ENCODE peak calls at places on chromosomes 7 and 10, in five cellular contexts. U is heart left ventricle, H is IMR-90, N is A549, C is lower leg skin. A is an unnamed sample.

GRCh38 chr7:11513460-11513859 is 318.5 kb downstream of the THSD7A start:
- DNase-seq in U (no peak), C (no peak), H (no peak), N (no peak), A (no peak)

GRCh38 chr10:48511066-48511854 is 93.6 kb downstream of the ARHGAP22 start:
- DNase-seq in H (no peak), U (peak; percentile 11), N (no peak), C (no peak), A (peak; percentile 16)

GRCh38 chr10:11007661-11008060 is 10.0 kb upstream of the CELF2 start:
- DNase-seq in N (no peak), H (no peak), C (no peak), U (no peak), A (no peak)

GRCh38 chr7:25189197-25189596 is 39.1 kb downstream of the NPVF start:
- DNase-seq in H (no peak), C (no peak), U (no peak), N (no peak), A (no peak)

GRCh38 chr10:3528271-3528670 is 256.7 kb downstream of the KLF6 start:
- DNase-seq in H (no peak), N (no peak), C (no peak), U (no peak), A (no peak)

GRCh38 chr7:36238138-36238537 is 85.1 kb downstream of the EEPD1 start:
- DNase-seq in C (no peak), U (no peak), H (no peak), N (no peak), A (no peak)

GRCh38 chr10:122939819-122940543 is 14.0 kb downstream of the C10orf88 start:
- DNase-seq in C (no peak), H (peak; percentile 91), N (no peak), U (no peak), A (no peak)

GRCh38 chr7:101156277-101156676 is 2.0 kb downstream of the AP1S1 start:
- DNase-seq in C (no peak), N (no peak), U (no peak), H (no peak), A (no peak)

GRCh38 chr10:84539244-84539643 is 210.9 kb downstream of the CCSER2 start:
- DNase-seq in N (no peak), U (no peak), H (peak; percentile 39), C (no peak), A (peak; percentile 45)

GRCh38 chr7:148238926-148239325 is 351.6 kb upstream of the C7orf33 start:
- DNase-seq in N (no peak), H (no peak), U (no peak), C (no peak), A (peak; percentile 38)

GRCh38 chr10:78491812-78492211 is 458.1 kb downstream of the RPS24 start:
- DNase-seq in C (no peak), H (peak; percentile 18), N (no peak), U (no peak), A (no peak)

GRCh38 chr7:50068850-50069551 is 24.0 kb downstream of the ZPBP start:
- DNase-seq in C (peak; percentile 36), H (no peak), N (no peak), U (peak; percentile 24), A (peak; percentile 33)

GRCh38 chr10:28632597-28632940 is 44.8 kb upstream of the BAMBI start:
- DNase-seq in C (no peak), N (no peak), H (no peak), U (no peak), A (no peak)

GRCh38 chr10:7464703-7465102 is 53.9 kb upstream of the SFMBT2 start:
- DNase-seq in U (no peak), H (no peak), C (no peak), N (no peak), A (peak; percentile 51)

GRCh38 chr7:110590415-110590814 is 500.5 kb upstream of the LRRN3 start:
- DNase-seq in H (no peak), N (no peak), C (no peak), U (no peak), A (no peak)

GRCh38 chr10:84510121-84510520 is 181.7 kb downstream of the CCSER2 start:
- DNase-seq in H (peak; percentile 79), C (no peak), N (no peak), U (no peak), A (no peak)

GRCh38 chr10:19479854-19480253 is 336.4 kb upstream of the PLXDC2 start:
- DNase-seq in H (no peak), N (no peak), U (no peak), C (no peak), A (no peak)

DNA sequence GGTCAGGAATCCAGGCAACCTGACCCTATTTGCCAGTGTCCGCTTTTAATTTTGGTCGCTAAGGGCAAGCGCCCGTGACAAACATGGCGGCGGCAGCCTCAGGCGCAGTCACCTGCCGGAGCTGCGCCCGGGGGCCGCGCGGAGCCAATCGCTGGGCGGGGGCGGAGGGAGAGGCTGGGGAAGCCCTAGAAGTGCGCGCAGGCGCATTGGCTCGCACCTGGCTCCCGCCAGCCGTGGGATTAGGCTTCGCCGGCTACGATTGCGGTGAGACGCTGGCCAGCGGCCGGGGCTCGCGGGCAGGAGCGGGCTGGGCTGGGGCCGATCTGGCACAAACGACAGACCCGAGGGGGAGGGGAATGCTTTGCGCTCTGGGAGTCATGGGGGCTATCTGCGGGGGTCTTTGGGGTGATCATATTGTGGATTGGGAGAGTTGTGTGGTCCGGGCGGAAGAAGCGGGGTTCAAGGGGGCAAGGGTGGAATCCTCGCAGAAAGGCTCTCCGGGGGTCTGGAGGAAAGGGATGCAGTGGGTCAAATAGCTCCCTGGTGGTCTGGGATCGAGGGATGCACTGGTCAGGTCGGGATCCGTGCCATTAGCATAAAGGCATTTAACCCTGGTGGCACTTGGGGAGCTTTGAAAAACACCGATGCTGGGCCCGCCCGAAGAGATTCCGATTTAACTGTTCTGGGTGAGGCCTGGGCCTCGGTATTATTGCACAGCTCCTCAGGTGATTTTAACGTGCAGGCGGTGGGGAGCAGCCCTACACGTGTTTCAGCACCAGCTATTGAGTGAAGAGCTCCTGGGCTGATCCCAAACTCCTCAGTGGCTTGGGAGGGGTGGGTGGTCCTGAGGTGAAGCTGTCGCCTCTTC is 10.1 kb upstream of the C10orf95 start:
- DNase-seq in C (peak; percentile 86), U (peak; percentile 93), H (peak; percentile 67), N (peak; percentile 98), A (peak; percentile 96)
- TF ChIP-seq POLR2A in C (no peak), U (no peak), H (no peak), N (peak; percentile 67), A (peak; percentile 55)

DNA sequence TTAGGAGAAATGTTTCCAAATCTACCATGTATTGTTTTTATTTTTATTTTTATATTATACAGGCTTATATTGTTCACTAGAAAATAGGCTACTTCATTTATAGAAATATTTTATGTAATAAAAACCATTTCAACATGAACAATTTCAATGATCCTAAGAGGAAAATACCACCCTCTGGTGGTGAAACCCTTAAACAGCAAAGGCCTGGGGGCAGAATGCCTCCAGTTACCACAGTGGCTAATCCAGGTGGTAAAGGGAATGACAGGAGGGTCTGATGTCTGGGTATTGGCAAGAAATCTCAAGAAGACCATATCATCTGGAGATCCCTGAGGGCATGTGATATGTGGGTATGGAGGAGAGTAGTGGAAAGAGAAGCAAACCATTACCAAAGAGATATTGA is 19.3 kb downstream of the MACC1 start:
- DNase-seq in N (no peak), U (no peak), H (no peak), C (no peak), A (no peak)
- TF ChIP-seq CTCF in N (no peak), U (no peak), H (peak; percentile 19), C (no peak), A (peak; percentile 12)

GRCh38 chr10:42638821-42639270 is 476 bp upstream of the ZNF33B start:
- DNase-seq in C (no peak), N (no peak), H (no peak), U (no peak), A (no peak)

GRCh38 chr10:42637142-42637541 is 1.2 kb downstream of the ZNF33B start:
- DNase-seq in H (no peak), U (no peak), N (no peak), C (no peak), A (no peak)

GRCh38 chr10:42637648-42638052 is 720 bp downstream of the ZNF33B start:
- DNase-seq in C (no peak), U (no peak), H (no peak), N (no peak), A (peak; percentile 2)

GRCh38 chr10:42640610-42641229 is 2.4 kb upstream of the ZNF33B start:
- DNase-seq in C (peak; percentile 56), U (no peak), N (no peak), H (no peak), A (no peak)

DNA sequence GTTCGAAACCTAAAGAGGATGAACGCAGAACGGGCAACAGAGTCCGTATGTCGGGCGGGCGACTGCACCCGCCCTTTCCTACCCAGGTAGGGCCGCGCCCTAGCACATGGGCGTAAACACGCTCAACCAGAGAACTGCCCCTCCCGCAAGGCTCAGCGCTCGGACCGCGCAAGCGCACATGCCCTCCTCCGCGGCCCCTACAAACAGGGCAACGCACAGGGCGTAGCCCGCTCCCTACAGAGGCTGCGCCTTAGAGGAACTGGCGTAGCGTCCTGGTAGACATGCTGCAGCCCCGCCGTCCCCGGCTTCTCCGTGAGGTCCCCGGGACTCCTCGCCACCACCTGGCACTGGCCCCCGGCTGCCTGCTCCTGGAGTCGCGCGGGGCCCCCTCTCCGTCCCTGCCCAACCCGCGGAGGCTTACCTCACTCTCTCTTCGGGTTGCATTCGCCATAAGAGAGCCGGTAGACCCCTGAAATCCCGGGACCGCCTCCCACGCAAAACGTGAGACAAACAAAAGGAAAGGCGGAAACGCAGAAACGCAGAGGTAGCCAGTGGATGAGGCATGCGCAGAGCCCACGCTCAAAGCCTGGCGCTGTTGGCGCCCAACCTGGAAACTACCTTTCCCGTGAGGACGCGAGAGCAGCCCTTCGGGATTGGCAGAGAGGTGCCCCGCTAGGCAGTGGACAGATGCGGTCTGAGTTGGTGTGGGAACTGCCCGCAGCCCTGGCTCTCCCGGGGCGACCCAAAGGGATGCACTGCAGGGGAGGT is at the start of gene ZNF33B:
- DNase-seq in C (peak; percentile 92), N (peak; percentile 86), U (peak; percentile 92), H (peak; percentile 89), A (peak; percentile 97)
- TF ChIP-seq POLR2A in C (no peak), N (peak; percentile 69), U (no peak), H (peak; percentile 71), A (peak; percentile 47)

GRCh38 chr10:5858811-5859210 is 30.9 kb downstream of the ANKRD16 start:
- DNase-seq in H (no peak), U (no peak), C (no peak), N (no peak), A (peak; percentile 79)

GRCh38 chr10:5854178-5854570 is 35.5 kb downstream of the ANKRD16 start:
- DNase-seq in H (no peak), U (no peak), N (no peak), C (no peak), A (no peak)

GRCh38 chr10:5856701-5857004 is 33.0 kb downstream of the ANKRD16 start:
- DNase-seq in C (no peak), U (no peak), H (no peak), N (no peak), A (no peak)

GRCh38 chr10:5860039-5860438 is 29.7 kb downstream of the ANKRD16 start:
- DNase-seq in N (no peak), U (no peak), C (no peak), H (no peak), A (no peak)

DNA sequence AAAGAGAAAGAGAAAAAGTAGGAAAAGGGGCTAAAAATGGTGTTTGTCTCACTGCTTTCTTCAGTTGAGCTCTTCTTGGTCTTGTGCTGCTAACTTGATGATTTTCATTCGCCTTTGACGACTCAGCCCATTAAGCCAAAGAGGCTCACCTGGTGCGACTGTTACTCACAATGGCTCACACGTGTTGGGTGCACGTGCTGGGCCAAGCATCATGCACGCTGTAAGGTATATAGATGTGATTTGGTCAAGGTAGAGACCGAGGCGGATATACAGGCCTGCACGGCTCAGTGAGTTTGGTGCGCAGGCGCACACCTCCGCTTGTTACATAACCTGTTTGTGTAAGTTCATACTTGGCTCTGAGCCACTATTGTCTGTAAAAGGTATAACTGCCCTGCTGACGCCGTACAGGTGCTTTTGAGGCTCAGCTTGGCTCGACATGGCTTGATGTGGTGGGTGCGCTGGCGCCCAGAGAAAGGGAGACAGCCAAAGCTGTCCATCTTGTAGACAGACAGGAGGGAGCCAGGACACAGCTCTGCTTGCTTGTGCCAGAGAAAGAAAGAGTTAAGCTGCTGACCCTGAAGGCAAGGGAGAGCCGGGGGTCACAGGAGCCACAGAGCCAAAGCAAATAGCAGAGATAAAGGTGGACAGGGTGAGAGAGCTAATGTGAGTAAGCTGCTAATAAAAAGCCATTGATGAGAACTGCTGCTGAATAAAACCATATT is 33.6 kb downstream of the ANKRD16 start:
- DNase-seq in U (no peak), H (no peak), N (no peak), C (no peak), A (no peak)
- TF ChIP-seq CTCF in U (no peak), H (no peak), N (no peak), C (no peak), A (no peak)

A was measured in adrenal gland.